ENCODE peak calls at places on chromosomes 1 and 21, in seven cellular contexts. One of them, this sample, is unnamed.

GRCh38 chr1:38962560-38962959 is 20.9 kb upstream of the RHBDL2 start:
- DNase-seq in T-cell: no peak
- DNase-seq in posterior cingulate gyrus: no peak
- DNase-seq in LoVo: no peak
- DNase-seq in EL: peak
- DNase-seq in fibroblast of pulmonary artery: peak
- DNase-seq in uterus: no peak
- DNase-seq in this sample: no peak

GRCh38 chr1:171585715-171586114 is 36.3 kb upstream of the MYOCOS start:
- DNase-seq in T-cell: no peak
- DNase-seq in EL: no peak
- DNase-seq in fibroblast of pulmonary artery: no peak
- DNase-seq in posterior cingulate gyrus: no peak
- DNase-seq in uterus: no peak
- DNase-seq in LoVo: no peak
- DNase-seq in this sample: no peak

GRCh38 chr1:228487336-228488106 is at the start of gene RNF187:
- DNase-seq in fibroblast of pulmonary artery: peak
- DNase-seq in LoVo: peak
- DNase-seq in uterus: peak
- DNase-seq in posterior cingulate gyrus: peak
- DNase-seq in EL: no peak
- DNase-seq in T-cell: peak
- DNase-seq in this sample: no peak

GRCh38 chr21:18298228-18298627 is 53.6 kb downstream of the CHODL start:
- DNase-seq in posterior cingulate gyrus: no peak
- DNase-seq in uterus: no peak
- DNase-seq in LoVo: no peak
- DNase-seq in T-cell: no peak
- DNase-seq in fibroblast of pulmonary artery: no peak
- DNase-seq in EL: no peak
- DNase-seq in this sample: no peak

GRCh38 chr1:61323681-61324328 is 241.4 kb downstream of the NFIA start:
- DNase-seq in T-cell: no peak
- DNase-seq in LoVo: no peak
- DNase-seq in posterior cingulate gyrus: no peak
- DNase-seq in fibroblast of pulmonary artery: no peak
- DNase-seq in EL: no peak
- DNase-seq in uterus: no peak
- DNase-seq in this sample: no peak

GRCh38 chr1:54248966-54249365 is 49.0 kb downstream of the MRPL37 start:
- DNase-seq in EL: no peak
- DNase-seq in LoVo: no peak
- DNase-seq in uterus: no peak
- DNase-seq in T-cell: no peak
- DNase-seq in fibroblast of pulmonary artery: no peak
- DNase-seq in posterior cingulate gyrus: no peak
- DNase-seq in this sample: no peak

GRCh38 chr21:14569868-14570267 is 23.8 kb upstream of the SAMSN1 start:
- DNase-seq in T-cell: peak
- DNase-seq in posterior cingulate gyrus: no peak
- DNase-seq in uterus: no peak
- DNase-seq in LoVo: no peak
- DNase-seq in EL: no peak
- DNase-seq in fibroblast of pulmonary artery: no peak
- DNase-seq in this sample: no peak

GRCh38 chr1:33181038-33181861 is 593 bp downstream of the TRIM62 start:
- DNase-seq in T-cell: peak
- DNase-seq in LoVo: peak
- DNase-seq in fibroblast of pulmonary artery: peak
- DNase-seq in EL: peak
- DNase-seq in uterus: peak
- DNase-seq in posterior cingulate gyrus: peak
- DNase-seq in this sample: no peak

GRCh38 chr1:17304155-17304826 is 3.7 kb upstream of the PADI4 start:
- DNase-seq in fibroblast of pulmonary artery: no peak
- DNase-seq in LoVo: no peak
- DNase-seq in uterus: no peak
- DNase-seq in posterior cingulate gyrus: no peak
- DNase-seq in EL: peak
- DNase-seq in T-cell: no peak
- DNase-seq in this sample: peak

GRCh38 chr1:117708323-117709288 is 102.8 kb downstream of the TENT5C start:
- DNase-seq in LoVo: no peak
- DNase-seq in T-cell: no peak
- DNase-seq in posterior cingulate gyrus: no peak
- DNase-seq in uterus: no peak
- DNase-seq in EL: no peak
- DNase-seq in fibroblast of pulmonary artery: no peak
- DNase-seq in this sample: no peak

This sample was measured in GDM1.